ENCODE peak calls at places on chromosomes 13 and 19, in seven cellular contexts. W, R, S, I, Q, M and Z are unnamed samples. For H3K27me3, the result is how much of the 10 kb centered on the place peaks cover.

GRCh38 chr19:2337329-2337707 is 8.8 kb downstream of the SPPL2B start:
- DNase-seq in S (no peak), Q (no peak), M (no peak), R (peak), I (no peak), W (no peak), Z (no peak)

GRCh38 chr19:56566904-56567273 is 379 bp upstream of the ZNF470 start:
- DNase-seq in Q (no peak), W (peak), I (peak), M (no peak), S (no peak), R (peak), Z (peak)

GRCh38 chr19:41431426-41432386 is 4.5 kb upstream of the B3GNT8 start:
- DNase-seq in M (no peak), W (no peak), I (no peak), Q (no peak), R (peak), S (no peak), Z (peak)

GRCh38 chr19:45508681-45508930 is 1.3 kb downstream of the VASP start:
- DNase-seq in Q (no peak), R (no peak), I (no peak), M (no peak), S (no peak), W (no peak), Z (no peak)

GRCh38 chr19:2034729-2035589 is 16.1 kb downstream of the MKNK2 start:
- DNase-seq in M (peak), I (peak), W (no peak), R (peak), S (no peak), Q (no peak), Z (peak)

GRCh38 chr13:112796190-112796915 is 106.5 kb downstream of the ATP11A start:
- DNase-seq in W (no peak), S (no peak), I (no peak), R (no peak), M (no peak), Q (no peak), Z (no peak)

GRCh38 chr19:16013851-16014840 is 62.1 kb upstream of the TPM4 start:
- DNase-seq in R (no peak), Q (no peak), S (no peak), M (no peak), I (no peak), W (no peak), Z (no peak)

GRCh38 chr19:44615529-44616247 is 2.3 kb downstream of the IGSF23 start:
- DNase-seq in W (no peak), S (no peak), M (no peak), I (no peak), Q (no peak), R (no peak), Z (peak)

GRCh38 chr19:46081928-46082727 is 41.3 kb upstream of the IGFL4 start:
- DNase-seq in M (no peak), Q (no peak), R (peak), W (peak), I (no peak), S (no peak), Z (peak)

GRCh38 chr13:99640260-99640659 is 139.0 kb downstream of the TM9SF2 start:
- DNase-seq in M (no peak), W (no peak), S (no peak), Q (no peak), R (no peak), I (no peak), Z (no peak)

GRCh38 chr13:66847541-66847940 is 382.6 kb downstream of the PCDH9 start:
- DNase-seq in R (no peak), I (no peak), Q (no peak), S (no peak), M (no peak), W (no peak), Z (no peak)

GRCh38 chr13:52617070-52618060 is 24.9 kb upstream of the HNRNPA1L2 start:
- DNase-seq in M (peak), S (peak), R (peak), W (peak), Q (peak), I (peak), Z (peak)

GRCh38 chr13:49315036-49315565 is 67.4 kb downstream of the CDADC1 start:
- DNase-seq in I (no peak), W (no peak), R (no peak), Q (peak), M (no peak), S (no peak), Z (no peak)

GRCh38 chr13:33262997-33263396 is 22.6 kb downstream of the STARD13 start:
- DNase-seq in Q (no peak), W (no peak), M (no peak), S (no peak), R (no peak), I (no peak), Z (no peak)

GRCh38 chr13:25249001-25249543 is 38.2 kb downstream of the MTMR6 start:
- DNase-seq in I (no peak), R (peak), S (no peak), M (no peak), W (peak), Q (no peak), Z (peak)

GRCh38 chr13:110711778-110712070 is 1.8 kb upstream of the ING1 start:
- DNase-seq in W (no peak), S (no peak), M (no peak), I (no peak), R (no peak), Q (no peak), Z (peak)

GRCh38 chr13:37526710-37527446 is 71.7 kb downstream of the POSTN start:
- DNase-seq in M (no peak), Q (no peak), I (no peak), R (no peak), W (no peak), S (no peak), Z (no peak)

GRCh38 chr13:110185696-110186095 is 121.3 kb downstream of the COL4A1 start:
- DNase-seq in S (no peak), R (no peak), I (no peak), M (no peak), W (no peak), Q (no peak), Z (no peak)

GRCh38 chr19:17510220-17510993 is 1.0 kb upstream of the PGLS start:
- DNase-seq in I (no peak), R (no peak), M (no peak), S (no peak), W (no peak), Q (no peak), Z (no peak)

GRCh38 chr13:52665325-52665724 is 12.7 kb downstream of the SUGT1 start:
- DNase-seq in M (no peak), I (no peak), R (peak), S (no peak), Q (no peak), W (no peak), Z (peak)

GRCh38 chr13:27952931-27953670 is 16.0 kb downstream of the CDX2 start:
- DNase-seq in M (no peak), W (no peak), R (no peak), Q (peak), I (peak), S (no peak), Z (peak)
- H3K4me3 ChIP-seq in M (no peak), W (peak), R (peak), Q (peak), I (no peak), S (peak), Z (peak)

DNA sequence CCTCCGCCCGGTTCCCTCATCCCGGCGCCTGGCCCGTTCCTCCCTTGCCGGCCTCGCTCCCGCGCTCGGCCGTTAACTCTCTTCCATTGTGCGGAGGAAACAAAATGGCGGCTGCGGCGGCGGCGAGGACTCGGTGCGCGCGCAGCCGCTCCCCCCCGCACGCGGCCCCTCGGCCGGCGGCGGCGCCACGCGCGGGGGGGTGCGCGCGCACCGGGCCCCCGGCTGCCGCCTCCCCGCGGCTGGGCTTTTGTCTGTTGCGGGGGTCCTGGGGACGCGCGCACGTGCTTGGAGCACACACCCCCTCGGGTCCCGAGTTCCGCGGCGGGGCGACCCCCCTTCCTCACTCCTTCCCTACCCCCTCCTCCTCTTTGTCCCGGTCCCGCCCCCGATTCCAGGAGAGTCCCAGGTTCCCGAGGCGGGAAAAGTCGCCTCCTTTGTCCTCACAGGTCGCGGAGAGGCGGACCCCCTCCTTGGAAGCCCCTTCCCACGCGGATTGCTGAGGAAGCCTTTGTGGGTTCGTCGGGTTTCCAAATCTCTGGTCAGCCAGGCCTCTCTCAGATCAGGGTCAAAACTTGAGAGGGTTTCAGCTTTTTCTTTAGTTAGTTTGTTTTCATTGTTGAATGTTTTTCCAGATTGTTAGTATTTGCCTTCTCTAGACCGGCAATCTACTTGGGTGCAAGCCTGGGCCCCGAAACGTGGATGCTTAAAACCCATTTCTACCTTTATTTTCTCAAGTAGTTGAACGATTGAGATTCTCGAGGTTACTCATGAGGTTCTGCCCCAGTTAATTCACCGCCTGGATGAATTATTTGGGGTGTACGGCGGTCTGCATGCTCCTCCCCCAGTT is 687 bp downstream of the ILF3 start:
- DNase-seq in R (peak), Q (no peak), I (peak), W (no peak), M (no peak), S (no peak), Z (peak)
- H3K27ac ChIP-seq in R (peak), Q (peak), I (peak), W (peak), M (peak), S (peak), Z (peak)

GRCh38 chr19:18605546-18606280 is 886 bp downstream of the CRLF1 start:
- DNase-seq in R (peak), Q (no peak), S (no peak), W (no peak), M (no peak), I (no peak), Z (no peak)
- H3K27me3 ChIP-seq in R (half or more), Q (half or more), S (half or more), W (half or more), M (half or more), I (half or more), Z (half or more)

GRCh38 chr19:30781519-30781918 is 409.3 kb downstream of the ZNF536 start:
- DNase-seq in R (no peak), Q (peak), M (no peak), W (no peak), I (no peak), S (no peak), Z (no peak)
- H3K4me3 ChIP-seq in R (no peak), Q (no peak), M (no peak), W (no peak), I (no peak), S (no peak), Z (no peak)

GRCh38 chr13:77330009-77330471 is 3.1 kb upstream of the MYCBP2 start:
- DNase-seq in I (no peak), R (no peak), W (no peak), M (no peak), Q (no peak), S (no peak), Z (peak)

GRCh38 chr13:77331421-77331820 is 4.5 kb upstream of the MYCBP2 start:
- DNase-seq in W (no peak), I (no peak), S (no peak), M (no peak), R (no peak), Q (no peak), Z (no peak)

GRCh38 chr13:77329133-77330008 is 2.5 kb upstream of the MYCBP2 start:
- DNase-seq in R (peak), W (peak), M (peak), I (peak), S (peak), Q (no peak), Z (peak)

GRCh38 chr13:77326905-77327604 is at the start of gene MYCBP2:
- DNase-seq in R (peak), M (peak), W (peak), S (peak), I (peak), Q (peak), Z (peak)

GRCh38 chr13:77328819-77329132 is 1.9 kb upstream of the MYCBP2 start:
- DNase-seq in R (no peak), I (no peak), S (no peak), W (no peak), Q (no peak), M (no peak), Z (no peak)
- H3K27ac ChIP-seq in R (no peak), I (peak), S (peak), W (peak), Q (peak), M (peak), Z (peak)

DNA sequence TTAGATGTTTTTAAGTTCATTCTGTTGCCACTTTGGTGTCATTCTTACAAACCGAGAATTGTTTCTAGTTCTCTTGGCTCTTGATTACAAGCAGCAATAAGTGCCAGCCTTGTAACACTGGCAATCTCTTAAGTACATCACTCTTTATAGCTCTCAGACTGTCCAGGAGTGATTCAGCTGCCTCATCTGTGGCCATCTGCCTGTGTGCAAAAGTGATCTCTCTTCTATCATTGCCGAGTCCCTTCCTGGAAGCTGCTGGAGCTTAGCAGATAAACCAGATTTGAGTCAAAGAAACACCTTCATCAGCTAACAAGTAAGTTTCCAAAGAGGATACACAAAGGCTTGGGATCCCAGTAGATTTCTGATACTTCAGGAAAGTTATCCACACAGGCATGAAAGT is 23.2 kb downstream of the STOML3 start:
- DNase-seq in Q (no peak), I (no peak), M (no peak), R (no peak), W (no peak), S (no peak), Z (no peak)
- H3K27me3 ChIP-seq in Q (under half), I (under half), M (under half), R (under half), W (under half), S (under half), Z (under half)